ENCODE peak calls at places on chromosomes 11 and 22, in five cellular contexts. W, O, F, D and K are unnamed samples. For H3K4me1, the result is how much of the 10 kb centered on the place peaks cover.

GRCh38 chr22:44693756-44694155 is 8.2 kb upstream of the PRR5 start:
- DNase-seq in F (no peak), O (no peak), W (no peak), D (no peak), K (no peak)

GRCh38 chr11:69603163-69603836 is 37.7 kb upstream of the CCND1 start:
- DNase-seq in F (no peak), O (no peak), W (no peak), D (no peak), K (no peak)

GRCh38 chr11:115737875-115738274 is 233.7 kb upstream of the CADM1 start:
- DNase-seq in W (no peak), F (no peak), D (no peak), O (no peak), K (no peak)

GRCh38 chr11:96306933-96307747 is 35.9 kb downstream of the MAML2 start:
- DNase-seq in F (peak), D (peak), W (peak), O (no peak), K (peak)

GRCh38 chr11:119284344-119285157 is 32.4 kb downstream of the MCAM start:
- DNase-seq in W (no peak), F (no peak), O (no peak), D (no peak), K (no peak)

GRCh38 chr11:74070713-74071506 is 62.0 kb upstream of the UCP3 start:
- DNase-seq in D (peak), O (no peak), W (no peak), F (no peak), K (no peak)

GRCh38 chr11:76281558-76281906 is 75.2 kb upstream of the WNT11 start:
- DNase-seq in F (no peak), W (no peak), O (no peak), D (no peak), K (no peak)

GRCh38 chr22:43208703-43209522 is 22.0 kb upstream of the TTLL12 start:
- DNase-seq in D (no peak), O (no peak), W (no peak), F (no peak), K (no peak)

GRCh38 chr11:119371778-119372182 is 9.7 kb downstream of the USP2 start:
- DNase-seq in F (no peak), O (no peak), D (peak), W (peak), K (no peak)

GRCh38 chr11:130156108-130157022 is 3.2 kb upstream of the ST14 start:
- DNase-seq in F (no peak), W (no peak), D (no peak), O (no peak), K (no peak)

GRCh38 chr11:11849127-11849746 is 7.5 kb downstream of the USP47 start:
- DNase-seq in W (peak), O (no peak), D (peak), F (peak), K (peak)

GRCh38 chr11:128840137-128840536 is 27.0 kb downstream of the KCNJ1 start:
- DNase-seq in D (no peak), F (no peak), O (no peak), W (no peak), K (no peak)

GRCh38 chr11:128839081-128839480 is 28.0 kb downstream of the KCNJ1 start:
- DNase-seq in D (no peak), F (no peak), W (no peak), O (no peak), K (no peak)

GRCh38 chr11:128840783-128841182 is 26.3 kb downstream of the KCNJ1 start:
- DNase-seq in O (no peak), W (no peak), F (no peak), D (no peak), K (no peak)

GRCh38 chr11:128843198-128843766 is 23.8 kb downstream of the KCNJ1 start:
- DNase-seq in D (no peak), F (no peak), O (no peak), W (no peak), K (no peak)

GRCh38 chr11:128841461-128842072 is 25.5 kb downstream of the KCNJ1 start:
- DNase-seq in F (no peak), O (no peak), D (no peak), W (peak), K (no peak)
- H3K4me1 ChIP-seq in F (under half), O (under half), D (under half), W (under half), K (under half)

GRCh38 chr11:1750840-1751520 is 585 bp upstream of the IFITM10 start:
- DNase-seq in W (no peak), O (peak), F (no peak), D (no peak), K (no peak)
- TF ChIP-seq POLR2A in W (no peak), O (no peak), F (no peak), D (no peak), K (no peak)

DNA sequence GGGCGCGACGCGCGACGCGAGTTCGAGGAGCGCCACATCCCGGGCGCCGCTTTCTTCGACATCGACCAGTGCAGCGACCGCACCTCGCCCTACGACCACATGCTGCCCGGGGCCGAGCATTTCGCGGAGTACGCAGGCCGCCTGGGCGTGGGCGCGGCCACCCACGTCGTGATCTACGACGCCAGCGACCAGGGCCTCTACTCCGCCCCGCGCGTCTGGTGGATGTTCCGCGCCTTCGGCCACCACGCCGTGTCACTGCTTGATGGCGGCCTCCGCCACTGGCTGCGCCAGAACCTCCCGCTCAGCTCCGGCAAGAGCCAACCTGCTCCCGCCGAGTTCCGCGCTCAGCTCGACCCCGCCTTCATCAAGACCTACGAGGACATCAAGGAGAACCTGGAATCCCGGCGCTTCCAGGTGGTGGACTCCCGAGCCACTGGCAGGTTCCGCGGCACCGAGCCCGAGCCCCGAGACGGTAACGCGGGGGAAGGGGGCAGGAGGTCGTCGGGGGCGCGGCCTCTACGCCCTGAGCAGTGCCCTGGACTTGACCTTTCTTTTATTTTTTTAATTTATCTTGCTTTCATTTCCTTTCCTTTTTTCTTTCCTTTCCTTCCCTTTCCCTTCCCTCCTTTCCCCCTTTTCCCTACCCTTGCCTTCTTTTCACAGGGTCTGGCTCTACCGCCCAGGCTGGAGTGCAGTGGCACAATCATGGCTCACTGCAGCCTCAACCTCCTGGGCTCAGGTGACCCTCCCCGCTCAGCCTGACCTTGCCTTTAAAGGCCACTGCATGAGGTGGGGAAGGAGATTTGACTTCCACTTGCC is 5.0 kb downstream of the MPST start:
- DNase-seq in W (no peak), F (no peak), O (peak), D (no peak), K (no peak)
- H3K4me1 ChIP-seq in W (half or more), F (under half), O (under half), D (under half), K (under half)

GRCh38 chr11:117081908-117082307 is 16.3 kb downstream of the SIK3 start:
- DNase-seq in O (no peak), F (no peak), W (no peak), D (no peak), K (no peak)
- TF ChIP-seq POLR2A in O (no peak), F (no peak), W (no peak), D (no peak), K (no peak)

DNA sequence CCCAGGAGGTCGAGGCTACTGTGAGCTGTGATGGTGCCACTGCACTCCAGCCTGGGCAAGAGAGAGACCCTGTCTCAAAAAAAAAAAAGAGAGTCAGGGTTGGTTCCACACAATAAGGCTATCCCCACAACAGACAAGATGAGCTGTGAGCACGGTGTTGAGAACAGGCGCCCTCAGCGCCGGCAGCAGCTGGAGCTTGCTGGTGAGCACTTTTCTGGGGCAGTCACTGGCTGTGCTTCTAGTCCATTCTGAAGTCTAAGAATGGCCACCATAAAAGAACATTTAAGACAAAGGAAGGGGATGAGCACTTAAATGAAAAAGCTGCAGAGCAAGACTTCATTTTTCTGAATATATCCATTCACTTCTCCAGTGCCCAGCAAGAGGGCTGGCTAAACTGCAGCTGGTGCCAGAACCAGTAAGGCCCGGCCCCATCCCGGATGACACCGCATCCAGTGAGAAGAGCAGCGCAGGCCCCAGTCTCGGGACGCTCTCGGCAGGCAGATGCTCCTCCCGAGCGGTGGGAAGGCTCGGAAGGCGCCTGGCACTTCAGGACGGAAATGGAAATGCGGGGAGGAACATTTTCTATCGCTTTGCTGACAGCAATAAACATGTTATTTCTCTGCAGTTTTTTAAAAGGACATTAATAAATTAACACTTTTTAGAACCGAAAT is 12.2 kb downstream of the TUBGCP6 start:
- DNase-seq in F (no peak), W (no peak), O (peak), D (no peak), K (no peak)
- H3K4me1 ChIP-seq in F (under half), W (under half), O (under half), D (under half), K (under half)

GRCh38 chr11:35013514-35014191 is 97.2 kb downstream of the PDHX start:
- DNase-seq in D (no peak), O (no peak), F (no peak), W (no peak), K (no peak)

GRCh38 chr11:35011389-35011788 is 95.0 kb downstream of the PDHX start:
- DNase-seq in W (no peak), F (no peak), O (no peak), D (no peak), K (no peak)

GRCh38 chr11:35012467-35013191 is 96.2 kb downstream of the PDHX start:
- DNase-seq in D (no peak), W (no peak), F (no peak), O (no peak), K (no peak)

GRCh38 chr11:35010656-35011055 is 94.2 kb downstream of the PDHX start:
- DNase-seq in O (no peak), F (no peak), D (no peak), W (no peak), K (no peak)

DNA sequence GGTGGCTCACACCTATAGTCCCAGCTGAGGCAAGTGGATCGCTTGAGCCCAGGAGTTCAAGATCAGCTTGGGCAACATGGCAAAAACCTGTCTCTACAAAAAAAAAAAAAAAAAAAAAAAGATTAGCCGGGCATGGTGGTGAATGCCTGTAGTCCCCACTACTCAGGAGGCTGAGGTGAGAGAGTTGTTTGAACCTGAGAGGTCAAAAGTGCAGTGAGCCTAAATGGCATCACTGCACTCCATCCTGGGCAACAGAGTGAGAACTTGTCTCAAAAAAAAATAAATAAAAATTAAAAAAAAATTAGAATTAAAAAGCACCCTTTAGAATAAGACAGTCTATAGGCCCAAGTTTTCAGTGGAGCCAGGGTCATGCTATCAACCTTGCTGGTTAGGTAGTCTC is 95.5 kb downstream of the PDHX start:
- DNase-seq in O (no peak), F (no peak), W (no peak), D (no peak), K (no peak)
- TF ChIP-seq POLR2A in O (no peak), F (no peak), W (no peak), D (no peak), K (no peak)

GRCh38 chr11:65589444-65590239 is 6.0 kb downstream of the KCNK7 start:
- DNase-seq in D (no peak), O (peak), F (no peak), W (no peak), K (no peak)

GRCh38 chr11:65590240-65590738 is 5.3 kb downstream of the KCNK7 start:
- DNase-seq in F (no peak), D (peak), O (peak), W (peak), K (no peak)

GRCh38 chr11:65586247-65586630 is 9.4 kb downstream of the KCNK7 start:
- DNase-seq in W (no peak), F (no peak), O (no peak), D (no peak), K (no peak)

GRCh38 chr11:65586676-65587075 is 8.9 kb downstream of the KCNK7 start:
- DNase-seq in O (no peak), F (no peak), W (no peak), D (peak), K (no peak)

DNA sequence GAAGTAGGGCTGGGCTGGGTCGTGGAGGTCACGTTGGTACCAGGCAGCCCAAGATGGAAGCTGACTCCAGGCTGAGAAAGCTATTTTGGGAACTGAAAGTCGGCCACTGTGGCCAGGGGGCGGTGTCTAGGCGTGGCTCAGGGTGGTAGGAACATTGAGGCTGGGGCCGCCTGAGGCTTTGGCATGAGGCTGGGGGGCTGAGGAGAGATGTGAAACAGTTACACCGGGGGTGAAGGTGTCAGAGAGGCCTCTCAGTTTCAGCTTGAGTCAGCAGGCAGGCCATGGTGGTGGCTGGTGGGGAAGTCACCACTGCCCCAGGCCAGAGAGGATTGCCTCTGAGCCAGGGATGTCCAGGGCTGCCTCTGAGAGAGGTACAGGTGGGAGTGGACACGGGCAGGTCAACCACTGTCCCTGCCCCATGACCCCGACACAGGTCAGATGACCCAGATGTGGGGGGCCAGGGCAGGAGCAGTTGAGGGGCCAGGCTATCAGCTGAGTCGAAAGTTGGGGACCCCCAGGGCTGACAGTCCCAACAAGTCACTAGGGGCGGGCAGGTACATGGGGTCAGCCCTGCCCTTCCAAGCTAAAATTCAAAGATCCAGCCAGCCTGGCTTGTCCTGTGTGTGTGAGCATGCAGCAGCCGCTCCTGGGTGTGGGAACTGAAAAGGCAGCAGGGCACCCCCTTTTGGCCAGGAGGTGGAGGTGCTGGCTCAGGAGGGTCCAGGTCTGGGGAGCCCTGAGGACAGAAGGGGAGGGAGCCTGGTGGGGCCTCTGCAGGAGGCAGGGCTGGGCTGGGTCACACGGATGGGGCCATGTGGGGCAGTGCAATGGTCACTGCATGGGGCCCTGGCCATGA is 7.2 kb downstream of the KCNK7 start:
- DNase-seq in D (peak), W (peak), O (no peak), F (no peak), K (no peak)
- H3K4me1 ChIP-seq in D (half or more), W (under half), O (under half), F (half or more), K (half or more)

DNA sequence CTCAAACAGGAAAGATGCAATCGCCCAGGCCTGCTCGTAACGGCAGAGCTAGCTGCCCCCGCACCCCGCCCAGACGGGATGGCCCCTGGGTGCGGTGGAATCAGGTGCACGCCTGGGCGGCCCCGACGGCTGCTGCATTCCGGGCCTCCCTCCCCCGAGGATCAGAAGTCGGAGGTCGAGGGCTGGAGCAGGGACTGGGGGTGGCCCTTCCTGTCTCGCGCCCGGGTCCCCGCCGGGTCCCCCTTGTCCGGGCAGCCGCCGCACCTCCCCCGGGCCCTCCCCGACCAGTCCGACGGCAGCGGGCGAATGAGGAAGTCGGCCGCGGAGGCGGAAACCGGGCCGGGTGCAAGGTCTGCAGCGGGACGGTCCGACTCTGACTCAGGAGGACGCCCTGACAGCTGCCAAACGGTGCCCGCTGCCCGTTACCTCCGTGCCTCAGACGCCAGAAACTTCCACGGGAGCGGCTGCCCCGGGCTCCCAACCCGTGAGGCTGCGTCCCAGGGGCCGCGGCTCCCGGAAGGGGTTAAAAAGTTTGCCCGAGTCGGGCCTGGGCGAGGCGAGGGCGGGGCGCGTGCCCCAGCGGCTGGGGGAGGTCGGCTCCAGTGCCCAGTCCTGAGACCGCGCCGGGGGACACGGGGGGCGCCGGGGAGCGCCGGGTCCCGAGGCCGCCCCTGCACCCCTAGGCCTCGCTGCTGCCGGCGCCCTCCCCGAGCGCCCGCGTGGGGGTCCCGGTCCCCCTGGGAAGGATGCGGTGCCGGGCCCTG is 685 bp downstream of the MYH9 start:
- DNase-seq in W (peak), O (peak), F (no peak), D (peak), K (peak)
- TF ChIP-seq POLR2A in W (no peak), O (no peak), F (no peak), D (no peak), K (no peak)